ENCODE peak calls at places on chromosomes 11 and 22, in four cellular contexts. C is IMR-90, K is K562, U is A549. I is an unnamed sample.

GRCh38 chr11:130765951-130766649 is 150.2 kb downstream of the SNX19 start:
- DNase-seq in U (no peak), K (no peak), C (no peak), I (peak)

GRCh38 chr11:44634401-44635281 is 69.2 kb downstream of the CD82 start:
- DNase-seq in U (peak), C (peak), K (peak), I (no peak)

GRCh38 chr22:17120281-17120680 is 879 bp downstream of the TMEM121B start:
- DNase-seq in U (no peak), C (peak), K (peak), I (no peak)

GRCh38 chr11:132177106-132177505 is 806.7 kb downstream of the NTM start:
- DNase-seq in K (no peak), C (peak), U (no peak), I (no peak)

GRCh38 chr22:45781941-45782340 is 110.3 kb downstream of the ATXN10 start:
- DNase-seq in C (peak), U (no peak), K (no peak), I (no peak)

GRCh38 chr22:39524089-39524752 is 3.9 kb downstream of the ATF4 start:
- DNase-seq in U (no peak), K (no peak), C (no peak), I (no peak)

GRCh38 chr22:39638958-39639357 is 68.4 kb downstream of the CACNA1I start:
- DNase-seq in U (no peak), K (no peak), C (no peak), I (no peak)

GRCh38 chr22:25582946-25583345 is 18.5 kb downstream of the GRK3 start:
- DNase-seq in K (no peak), C (peak), U (no peak), I (no peak)

GRCh38 chr11:124481365-124482323 is 36.1 kb upstream of the OR8B8 start:
- DNase-seq in K (peak), C (peak), U (peak), I (no peak)

GRCh38 chr11:117618273-117618672 is 178.7 kb downstream of the DSCAML1 start:
- DNase-seq in K (no peak), C (no peak), U (no peak), I (no peak)

GRCh38 chr11:72872012-72872411 is 57.8 kb downstream of the ATG16L2 start:
- DNase-seq in U (no peak), C (no peak), K (no peak), I (no peak)

GRCh38 chr11:66883021-66883968 is 26.4 kb downstream of the LRFN4 start:
- DNase-seq in K (peak), C (peak), U (peak), I (no peak)

GRCh38 chr22:31952459-31952858 is 8.1 kb downstream of the YWHAH start:
- DNase-seq in U (peak), K (no peak), C (peak), I (no peak)

GRCh38 chr11:20397281-20397680 is 9.8 kb downstream of the PRMT3 start:
- DNase-seq in C (peak), U (peak), K (peak), I (no peak)

GRCh38 chr22:19035474-19036228 is 86.6 kb downstream of the DGCR2 start:
- DNase-seq in C (no peak), K (peak), U (no peak), I (no peak)

GRCh38 chr11:70005107-70005818 is 72.9 kb upstream of the ANO1 start:
- DNase-seq in U (no peak), K (no peak), C (peak), I (no peak)

GRCh38 chr11:34243620-34244493 is 114.0 kb downstream of the ABTB2 start:
- DNase-seq in U (peak), C (peak), K (no peak), I (peak)

GRCh38 chr22:38272373-38273134 is at the start of gene TMEM184B:
- DNase-seq in U (peak), C (peak), K (peak), I (no peak)

GRCh38 chr11:2885017-2885675 is 429 bp downstream of the CDKN1C start:
- DNase-seq in U (no peak), K (peak), C (peak), I (no peak)

GRCh38 chr11:11628651-11629050 is 6.8 kb upstream of the GALNT18 start:
- DNase-seq in U (no peak), K (no peak), C (no peak), I (no peak)

GRCh38 chr11:59801981-59802638 is 8.5 kb downstream of the MRPL16 start:
- DNase-seq in U (no peak), K (no peak), C (peak), I (no peak)

GRCh38 chr11:128462802-128463385 is 124.5 kb downstream of the ETS1 start:
- DNase-seq in C (no peak), U (no peak), K (no peak), I (no peak)

GRCh38 chr11:72144807-72145565 is 9.5 kb downstream of the FOLR3 start:
- DNase-seq in U (no peak), K (no peak), C (peak), I (no peak)

GRCh38 chr22:19796169-19796568 is 35.6 kb downstream of the TBX1 start:
- DNase-seq in K (no peak), U (no peak), C (no peak), I (no peak)

GRCh38 chr22:27842236-27842993 is 40.9 kb upstream of the MN1 start:
- DNase-seq in K (no peak), U (no peak), C (no peak), I (no peak)

GRCh38 chr11:92045325-92045724 is 179.3 kb upstream of the FAT3 start:
- DNase-seq in K (no peak), U (no peak), C (no peak), I (no peak)

GRCh38 chr11:24794064-24794463 is 297.2 kb downstream of the LUZP2 start:
- DNase-seq in U (no peak), C (no peak), K (no peak), I (no peak)
- TF ChIP-seq RCOR1 in U (no peak), C (no peak), K (no peak), I (no peak)

GRCh38 chr22:43923631-43924548 is at the start of gene PNPLA3:
- DNase-seq in U (peak), C (peak), K (peak), I (no peak)
- TF ChIP-seq BHLHE40 in U (no peak), C (peak), K (no peak), I (no peak)

GRCh38 chr11:1852885-1853284 is at the start of gene LSP1:
- DNase-seq in U (no peak), K (no peak), C (no peak), I (peak)
- TF ChIP-seq RCOR1 in U (no peak), K (no peak), C (no peak), I (peak)

GRCh38 chr11:122895591-122895990 is 13.0 kb downstream of the JHY start:
- DNase-seq in K (no peak), U (no peak), C (no peak), I (no peak)

GRCh38 chr11:122902951-122903350 is 20.4 kb downstream of the JHY start:
- DNase-seq in U (no peak), K (no peak), C (no peak), I (no peak)

GRCh38 chr11:122897606-122898210 is 15.1 kb downstream of the JHY start:
- DNase-seq in C (peak), U (no peak), K (no peak), I (no peak)

GRCh38 chr11:122898799-122899198 is 16.2 kb downstream of the JHY start:
- DNase-seq in U (no peak), K (no peak), C (no peak), I (no peak)

DNA sequence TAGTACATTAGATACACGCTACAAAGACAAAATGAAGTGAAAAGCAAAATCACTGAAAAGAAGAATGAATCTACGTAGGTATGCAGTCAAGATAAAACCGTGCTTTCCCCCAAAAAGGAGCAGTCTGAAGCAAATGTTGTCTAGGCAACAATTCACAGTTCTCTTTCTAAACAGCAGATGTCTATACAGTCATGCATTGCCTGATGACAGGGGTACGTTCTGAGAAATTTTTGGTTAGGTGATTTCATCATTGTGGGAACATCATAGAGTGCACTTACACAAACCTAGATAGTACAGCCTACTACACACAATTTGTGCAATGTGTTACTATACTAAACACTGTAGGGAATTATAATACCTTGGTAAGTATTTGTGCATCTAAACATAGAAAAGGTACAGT is 18.2 kb downstream of the JHY start:
- DNase-seq in K (no peak), U (no peak), C (peak), I (no peak)
- TF ChIP-seq BHLHE40 in K (no peak), U (no peak), C (no peak), I (no peak)

GRCh38 chr22:44337658-44338004 is 24.9 kb upstream of the SHISAL1 start:
- DNase-seq in K (peak), C (peak), U (peak), I (no peak)
- TF ChIP-seq RCOR1 in K (no peak), C (no peak), U (no peak), I (no peak)

DNA sequence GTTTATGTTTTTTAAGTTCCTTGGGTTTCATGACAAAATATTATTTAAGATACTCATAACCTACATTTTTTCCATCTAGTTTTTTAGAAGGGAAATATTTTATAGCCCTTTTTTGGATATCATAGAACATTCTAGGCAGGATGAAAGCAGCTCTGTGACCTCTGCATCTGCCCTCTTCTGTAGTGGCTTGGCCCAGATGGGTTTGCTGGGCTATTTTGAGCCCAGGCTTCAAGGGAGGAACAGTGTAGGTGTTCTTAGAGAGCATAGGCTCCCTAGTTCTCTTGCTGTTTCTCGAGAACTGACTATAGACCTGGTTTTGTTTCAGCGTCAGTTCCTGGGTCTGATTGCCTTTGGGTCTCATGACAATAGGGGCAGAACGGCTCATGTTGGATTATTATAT is 32.2 kb downstream of the DIXDC1 start:
- DNase-seq in C (no peak), U (no peak), K (no peak), I (no peak)
- TF ChIP-seq BHLHE40 in C (no peak), U (no peak), K (no peak), I (no peak)

GRCh38 chr22:40973144-40973543 is 22.0 kb downstream of the RBX1 start:
- DNase-seq in C (no peak), K (no peak), U (no peak), I (no peak)

GRCh38 chr22:40979871-40980270 is 28.7 kb downstream of the RBX1 start:
- DNase-seq in U (no peak), C (no peak), K (no peak), I (no peak)

GRCh38 chr22:40976866-40977700 is 25.9 kb downstream of the RBX1 start:
- DNase-seq in C (no peak), U (no peak), K (no peak), I (no peak)

GRCh38 chr22:40979198-40979597 is 28.0 kb downstream of the RBX1 start:
- DNase-seq in U (no peak), K (no peak), C (no peak), I (no peak)

GRCh38 chr22:40975346-40975745 is 24.2 kb downstream of the RBX1 start:
- DNase-seq in K (no peak), C (no peak), U (no peak), I (no peak)
- TF ChIP-seq RCOR1 in K (no peak), C (no peak), U (no peak), I (no peak)

DNA sequence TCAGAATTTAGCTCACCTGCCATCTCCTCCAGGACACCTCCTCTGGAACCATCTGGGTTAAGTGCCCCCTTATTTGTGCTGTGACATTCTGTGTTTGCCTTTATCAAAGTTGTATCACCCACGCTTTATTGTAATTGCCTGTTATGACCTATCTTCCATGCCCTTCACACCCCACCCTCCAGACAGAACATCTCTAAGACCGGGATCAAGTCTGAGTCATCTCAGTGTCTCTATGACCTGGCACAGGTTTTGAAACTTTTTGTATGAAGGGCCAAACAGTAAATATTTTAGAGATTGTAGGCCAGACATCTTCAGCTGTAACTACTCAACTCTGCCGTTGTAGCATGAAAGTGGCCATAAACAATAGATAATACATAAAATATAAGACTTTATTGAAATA is 161.8 kb downstream of the SPON1 start:
- DNase-seq in U (no peak), K (no peak), C (no peak), I (no peak)
- TF ChIP-seq BHLHE40 in U (no peak), K (no peak), C (no peak), I (no peak)